ENCODE peak calls at places on chromosome 13, in five cellular contexts. F, H, J, U and B are unnamed samples.

GRCh38 chr13:109918179-109918651 is 131.8 kb upstream of the IRS2 start:
- DNase-seq in H (no peak), F (no peak), U (peak), J (peak), B (no peak)

GRCh38 chr13:91280806-91281205 is 66.7 kb upstream of the MIR17HG start:
- DNase-seq in H (no peak), U (no peak), F (no peak), J (no peak), B (no peak)

GRCh38 chr13:75145926-75146325 is 336.0 kb downstream of the TBC1D4 start:
- DNase-seq in H (no peak), F (no peak), U (no peak), J (no peak), B (no peak)

GRCh38 chr13:98349731-98350305 is 172.7 kb upstream of the RNF113B start:
- DNase-seq in H (no peak), U (no peak), F (no peak), J (peak), B (no peak)

GRCh38 chr13:110616103-110617101 is 1.1 kb downstream of the NAXD start:
- DNase-seq in H (no peak), U (no peak), J (peak), F (peak), B (no peak)

GRCh38 chr13:38417727-38418126 is 68.1 kb downstream of the UFM1 start:
- DNase-seq in J (peak), U (no peak), F (no peak), H (no peak), B (no peak)

GRCh38 chr13:45219938-45220375 is 19.1 kb upstream of the KCTD4 start:
- DNase-seq in F (no peak), J (peak), U (no peak), H (peak), B (no peak)

GRCh38 chr13:27770809-27771208 is 21.5 kb upstream of the GSX1 start:
- DNase-seq in H (peak), J (peak), U (no peak), F (no peak), B (no peak)

GRCh38 chr13:110361365-110361911 is 54.4 kb downstream of the COL4A2 start:
- DNase-seq in H (no peak), J (no peak), F (no peak), U (no peak), B (no peak)

GRCh38 chr13:73421310-73421912 is 362.6 kb downstream of the KLF5 start:
- DNase-seq in F (no peak), J (no peak), U (no peak), H (peak), B (no peak)

GRCh38 chr13:20191311-20191901 is 1.3 kb downstream of the GJB2 start:
- DNase-seq in U (no peak), H (no peak), F (no peak), J (no peak), B (no peak)

GRCh38 chr13:70339738-70340137 is 231.5 kb upstream of the KLHL1 start:
- DNase-seq in F (no peak), U (no peak), H (no peak), J (peak), B (no peak)

GRCh38 chr13:26881154-26881553 is 120.6 kb upstream of the GPR12 start:
- DNase-seq in J (no peak), F (no peak), H (peak), U (no peak), B (no peak)

GRCh38 chr13:98143601-98144500 is 957 bp downstream of the FARP1 start:
- DNase-seq in U (no peak), F (no peak), J (peak), H (no peak), B (no peak)

GRCh38 chr13:23541221-23541620 is 29.0 kb upstream of the TNFRSF19 start:
- DNase-seq in F (no peak), H (peak), U (no peak), J (no peak), B (no peak)

GRCh38 chr13:80123945-80124344 is 217.0 kb downstream of the SPRY2 start:
- DNase-seq in H (no peak), J (peak), U (no peak), F (no peak), B (no peak)

GRCh38 chr13:110291286-110291685 is 15.7 kb downstream of the COL4A1 start:
- DNase-seq in U (no peak), J (no peak), H (no peak), F (no peak), B (no peak)

GRCh38 chr13:114015111-114015551 is 41.3 kb upstream of the C13orf46 start:
- DNase-seq in U (no peak), F (no peak), J (no peak), H (no peak), B (no peak)

GRCh38 chr13:54183728-54184127 is 1155.1 kb downstream of the OLFM4 start:
- DNase-seq in F (no peak), U (no peak), H (no peak), J (no peak), B (no peak)

GRCh38 chr13:27200413-27201066 is 28.9 kb upstream of the USP12 start:
- DNase-seq in H (no peak), U (no peak), F (no peak), J (no peak), B (no peak)

GRCh38 chr13:48873598-48873997 is 102.1 kb upstream of the FNDC3A start:
- DNase-seq in H (no peak), F (no peak), U (no peak), J (peak), B (no peak)

GRCh38 chr13:54799621-54800226 is 1771.1 kb downstream of the OLFM4 start:
- DNase-seq in J (no peak), F (no peak), H (no peak), U (no peak), B (no peak)

GRCh38 chr13:69720278-69720983 is 387.2 kb upstream of the ATXN8OS start:
- DNase-seq in F (no peak), H (no peak), J (no peak), U (no peak), B (no peak)

GRCh38 chr13:31115616-31116015 is 46.1 kb downstream of the HSPH1 start:
- DNase-seq in U (no peak), J (peak), H (peak), F (no peak), B (no peak)

GRCh38 chr13:95153647-95154405 is 147.4 kb downstream of the ABCC4 start:
- DNase-seq in F (no peak), H (peak), J (no peak), U (no peak), B (no peak)

GRCh38 chr13:26513931-26514330 is 43.6 kb upstream of the WASF3 start:
- DNase-seq in J (no peak), U (no peak), F (no peak), H (no peak), B (no peak)

GRCh38 chr13:58985845-58986244 is 1177.9 kb downstream of the DIAPH3 start:
- DNase-seq in J (no peak), U (no peak), F (no peak), H (no peak), B (no peak)